ENCODE peak calls at places on chromosomes 13 and 19, in four cellular contexts. S is uterus, T is astrocyte, N is A673. K is an unnamed sample.

GRCh38 chr13:25406377-25406776 is 34.6 kb downstream of the ATP8A2 start:
- DNase-seq in S (no peak), T (no peak), N (peak; percentile 16), K (no peak)

GRCh38 chr13:73158851-73159250 is 100.0 kb downstream of the KLF5 start:
- DNase-seq in S (no peak), T (peak; percentile 72), N (peak; percentile 39), K (no peak)

GRCh38 chr13:88552966-88553365 is 881.8 kb downstream of the SLITRK5 start:
- DNase-seq in S (no peak), T (no peak), N (no peak), K (no peak)

GRCh38 chr13:23462815-23463559 is 29.5 kb upstream of the SACS start:
- DNase-seq in S (no peak), T (peak; percentile 87), N (no peak), K (no peak)

GRCh38 chr13:94825507-94825906 is 113.2 kb upstream of the SOX21 start:
- DNase-seq in S (peak; percentile 58), T (peak; percentile 14), N (peak; percentile 79), K (no peak)

GRCh38 chr13:24692541-24692940 is 12.3 kb downstream of the ATP12A start:
- DNase-seq in S (no peak), T (peak; percentile 69), N (no peak), K (no peak)

GRCh38 chr13:32737111-32737571 is 150.9 kb downstream of the PDS5B start:
- DNase-seq in S (no peak), T (peak; percentile 11), N (peak; percentile 23), K (no peak)

GRCh38 chr13:101916108-101916757 is 463.8 kb downstream of the ITGBL1 start:
- DNase-seq in S (no peak), T (no peak), N (peak; percentile 61), K (peak; percentile 46)

GRCh38 chr13:34967851-34968562 is 25.9 kb downstream of the NBEA start:
- DNase-seq in S (no peak), T (peak; percentile 67), N (no peak), K (no peak)

GRCh38 chr13:53545340-53545941 is 516.8 kb downstream of the OLFM4 start:
- DNase-seq in S (no peak), T (no peak), N (no peak), K (no peak)

GRCh38 chr19:23790641-23791488 is 32.2 kb upstream of the ZNF681 start:
- DNase-seq in S (no peak), T (no peak), N (no peak), K (no peak)

GRCh38 chr13:63516124-63516523 is 2100.5 kb upstream of the PCDH20 start:
- DNase-seq in S (no peak), T (no peak), N (no peak), K (no peak)

GRCh38 chr13:52428295-52428694 is 22.1 kb downstream of the VPS36 start:
- DNase-seq in S (no peak), T (peak; percentile 80), N (no peak), K (no peak)

GRCh38 chr13:98143601-98144500 is 957 bp downstream of the FARP1 start:
- DNase-seq in S (peak; percentile 31), T (peak; percentile 39), N (peak; percentile 58), K (peak; percentile 48)

GRCh38 chr13:112001571-112001970 is 65.4 kb upstream of the SOX1 start:
- DNase-seq in S (no peak), T (no peak), N (no peak), K (no peak)

GRCh38 chr19:53882391-53883050 is 524 bp downstream of the PRKCG start:
- DNase-seq in S (no peak), T (no peak), N (no peak), K (no peak)
- TF ChIP-seq CTCF in S (no peak), T (no peak), N (peak; percentile 28), K (no peak)

DNA sequence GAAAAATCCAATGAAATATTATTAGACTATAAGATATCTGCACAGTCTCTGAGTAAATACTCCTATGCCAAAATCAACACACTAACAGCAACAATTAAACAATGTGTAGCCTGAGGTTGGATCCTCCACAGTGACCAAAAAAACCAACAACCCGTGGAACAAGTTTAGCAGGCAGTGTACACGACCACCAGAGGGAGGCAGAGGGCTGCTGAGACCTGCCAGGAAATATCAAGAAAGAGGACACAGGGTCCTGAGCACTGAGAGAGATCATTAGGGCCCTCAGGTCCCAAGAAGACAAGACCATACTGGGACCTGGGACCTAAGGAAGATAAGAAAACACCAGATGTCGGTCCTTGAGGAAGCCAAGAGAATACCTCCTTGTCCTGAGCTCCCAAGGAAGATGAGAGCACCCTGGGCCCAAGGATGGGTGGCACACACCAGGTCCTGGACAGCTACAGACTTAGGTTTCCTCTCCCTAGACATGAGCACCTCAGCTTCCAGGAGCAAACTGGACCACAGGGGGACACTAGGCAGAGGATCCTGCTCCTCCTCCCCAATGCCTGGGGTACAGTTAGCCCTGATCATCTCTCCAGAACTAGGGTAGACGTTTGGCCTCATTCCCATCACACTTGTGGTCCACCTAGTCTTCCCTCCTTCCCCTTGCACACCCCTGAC is 822 bp upstream of the ZNF274 start:
- DNase-seq in S (no peak), T (no peak), N (peak; percentile 67), K (no peak)
- TF ChIP-seq CTCF in S (no peak), T (peak; percentile 22), N (peak; percentile 57), K (no peak)

GRCh38 chr19:11256189-11256588 is 6.1 kb downstream of the DOCK6 start:
- DNase-seq in S (peak; percentile 51), T (no peak), N (no peak), K (no peak)

GRCh38 chr19:11257827-11258380 is 4.4 kb downstream of the DOCK6 start:
- DNase-seq in S (no peak), T (no peak), N (no peak), K (no peak)

GRCh38 chr19:11251650-11252314 is 10.5 kb downstream of the DOCK6 start:
- DNase-seq in S (no peak), T (no peak), N (no peak), K (no peak)

GRCh38 chr19:11252665-11253355 is 9.5 kb downstream of the DOCK6 start:
- DNase-seq in S (no peak), T (no peak), N (no peak), K (no peak)

DNA sequence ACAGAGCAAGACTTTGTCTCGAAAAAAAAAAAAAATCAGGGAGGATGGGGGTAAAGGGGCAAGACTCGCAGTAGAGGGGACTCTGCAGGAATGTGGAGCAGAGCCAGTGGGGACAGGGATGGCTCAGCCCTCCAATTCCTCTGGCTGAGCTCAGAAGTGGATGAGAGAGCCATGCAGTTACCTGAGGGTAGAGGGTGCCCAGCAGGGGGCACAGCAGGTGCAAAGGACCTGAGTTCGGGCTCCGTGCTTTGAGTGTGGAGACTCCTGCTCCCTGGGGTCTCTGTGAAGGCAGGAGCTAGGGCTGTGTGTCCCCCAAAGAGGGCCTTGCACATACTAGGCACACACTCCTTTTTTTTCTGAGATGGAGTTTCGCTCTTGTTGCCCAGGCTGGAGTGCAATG is 7.7 kb downstream of the DOCK6 start:
- DNase-seq in S (no peak), T (no peak), N (no peak), K (no peak)
- TF ChIP-seq CTCF in S (no peak), T (no peak), N (no peak), K (no peak)

GRCh38 chr13:109768176-109768575 is 18.2 kb downstream of the IRS2 start:
- DNase-seq in S (no peak), T (no peak), N (no peak), K (no peak)

GRCh38 chr13:109769275-109769674 is 17.1 kb downstream of the IRS2 start:
- DNase-seq in S (no peak), T (no peak), N (no peak), K (no peak)

GRCh38 chr13:109767023-109767422 is 19.4 kb downstream of the IRS2 start:
- DNase-seq in S (no peak), T (no peak), N (no peak), K (no peak)

GRCh38 chr13:109769921-109770320 is 16.5 kb downstream of the IRS2 start:
- DNase-seq in S (no peak), T (no peak), N (no peak), K (no peak)

DNA sequence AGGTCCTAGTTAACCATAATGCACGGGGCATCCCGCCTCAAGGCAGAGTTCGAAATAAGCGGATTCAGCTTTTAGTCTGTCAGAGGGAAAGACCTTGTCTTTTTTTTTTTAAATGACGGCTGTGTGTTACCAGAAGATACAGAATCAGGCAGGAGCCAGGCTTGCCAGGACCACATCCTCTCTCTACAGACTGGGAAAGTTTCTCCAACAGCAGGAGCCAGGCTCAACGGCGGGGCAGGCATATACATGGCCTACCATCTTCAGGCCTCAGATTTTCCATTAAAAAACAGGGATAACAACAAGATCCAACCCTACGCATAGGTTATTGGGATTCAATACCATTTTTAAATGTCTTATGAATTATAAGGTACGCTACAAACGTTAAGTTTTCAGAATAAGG is 17.8 kb downstream of the IRS2 start:
- DNase-seq in S (no peak), T (no peak), N (no peak), K (no peak)
- TF ChIP-seq CTCF in S (no peak), T (no peak), N (no peak), K (no peak)

DNA sequence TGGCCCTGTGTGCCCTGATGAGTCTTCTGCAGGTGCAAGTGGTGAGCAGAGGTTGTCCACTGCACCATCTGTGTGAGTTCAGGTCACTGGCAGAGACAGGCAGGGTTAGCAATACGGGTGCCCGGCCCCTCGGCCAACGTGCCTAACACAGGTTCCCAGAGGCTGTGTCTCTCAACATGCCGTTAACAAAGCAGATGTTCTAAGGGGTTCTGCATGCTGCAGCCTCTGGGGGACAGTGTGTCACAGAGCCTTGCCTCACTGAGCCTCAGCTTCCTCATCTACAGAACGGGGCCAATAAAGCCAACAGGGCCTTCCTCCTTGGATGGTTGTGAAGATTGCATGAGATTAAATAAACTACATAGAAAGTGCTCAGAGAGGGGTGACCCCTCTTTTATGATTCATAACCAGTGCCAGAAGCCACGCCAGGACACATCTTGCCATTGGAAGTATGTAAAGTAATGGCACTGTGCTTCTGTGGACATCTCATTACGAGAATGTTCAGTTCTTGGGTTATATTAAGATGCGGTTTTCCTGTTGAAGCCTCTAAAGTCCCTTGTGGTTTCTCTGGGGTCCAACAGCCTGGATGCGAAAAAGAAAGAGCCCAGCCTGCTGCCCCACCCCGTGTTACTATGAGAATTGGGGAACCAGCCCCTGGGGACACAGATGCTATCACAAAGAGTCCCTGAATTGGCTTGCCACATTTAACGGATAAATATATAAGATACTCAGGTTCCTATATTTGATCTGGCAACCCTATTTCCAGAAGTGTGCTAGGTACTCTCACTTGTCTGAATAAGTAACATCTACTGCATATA is 11.2 kb upstream of the ARHGEF18 start:
- DNase-seq in S (no peak), T (no peak), N (no peak), K (no peak)
- TF ChIP-seq CTCF in S (no peak), T (no peak), N (no peak), K (no peak)

GRCh38 chr13:20116213-20116612 is 44.6 kb downstream of the GJA3 start:
- DNase-seq in S (no peak), T (no peak), N (no peak), K (no peak)
- TF ChIP-seq CTCF in S (no peak), T (no peak), N (no peak), K (no peak)

DNA sequence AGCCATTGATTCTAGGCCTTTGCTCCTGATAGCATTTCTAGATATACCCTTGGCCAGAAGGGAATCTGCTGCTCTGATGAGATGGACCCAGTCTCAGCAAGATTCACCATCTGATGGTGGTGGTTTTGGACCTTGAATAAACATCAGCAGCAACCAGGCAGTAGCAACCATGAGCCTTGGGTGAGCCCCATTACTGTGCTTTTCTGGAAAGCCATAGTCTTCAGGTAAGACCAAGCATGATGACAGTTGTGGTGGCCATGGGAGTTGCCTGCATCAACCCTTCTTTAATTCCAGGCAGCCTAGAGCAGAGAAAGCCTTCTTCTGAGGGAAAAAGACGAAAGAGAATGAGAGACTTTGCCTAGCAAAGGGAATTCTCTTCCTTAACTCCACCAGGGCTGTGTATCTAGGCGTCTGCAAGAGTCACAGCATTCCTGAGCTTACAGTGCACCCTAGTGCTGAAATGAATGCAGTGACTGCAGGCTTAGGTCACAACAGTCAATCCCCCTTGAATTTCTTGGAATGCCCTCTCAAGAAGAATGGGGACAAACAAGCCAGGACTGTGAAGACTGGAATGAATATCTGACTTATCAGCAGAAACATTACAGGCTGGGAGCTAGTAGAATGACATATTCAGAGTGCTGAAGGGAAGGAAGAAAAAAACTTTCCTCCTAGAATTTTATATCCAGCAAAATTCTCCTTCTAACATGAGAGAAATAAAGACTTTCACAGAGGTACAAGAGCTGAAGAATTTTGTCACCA is 942.4 kb upstream of the PCDH20 start:
- DNase-seq in S (no peak), T (peak; percentile 17), N (peak; percentile 77), K (no peak)
- TF ChIP-seq CTCF in S (no peak), T (peak; percentile 58), N (peak; percentile 76), K (no peak)